ENCODE peak calls at places on chromosome 7, in six cellular contexts. Z is tibial nerve, R is K562, B is stomach, M is sigmoid colon, Y is GM12878. K is an unnamed sample.

GRCh38 chr7:128176696-128177095 is 64.4 kb upstream of the LEP start:
- DNase-seq in R (no peak), Y (no peak), M (no peak), B (no peak), Z (no peak), K (no peak)

GRCh38 chr7:28069788-28070187 is 110.8 kb downstream of the JAZF1 start:
- DNase-seq in M (peak; percentile 92), Y (no peak), B (no peak), R (no peak), Z (peak; percentile 42), K (peak; percentile 48)

GRCh38 chr7:36161996-36162395 is 8.9 kb downstream of the EEPD1 start:
- DNase-seq in M (no peak), R (no peak), Y (no peak), B (no peak), Z (no peak), K (no peak)

GRCh38 chr7:157318015-157318706 is 18.6 kb upstream of the DNAJB6 start:
- DNase-seq in R (no peak), M (no peak), Y (no peak), B (peak; percentile 29), Z (no peak), K (peak; percentile 69)

GRCh38 chr7:2757904-2758672 is 70.1 kb downstream of the AMZ1 start:
- DNase-seq in B (no peak), Y (peak; percentile 78), R (peak; percentile 70), Z (no peak), M (peak; percentile 90), K (peak; percentile 67)

GRCh38 chr7:33459340-33459751 is 330.0 kb downstream of the BBS9 start:
- DNase-seq in B (no peak), M (no peak), R (no peak), Y (no peak), Z (no peak), K (no peak)

GRCh38 chr7:2829040-2829439 is 15.1 kb downstream of the GNA12 start:
- DNase-seq in B (no peak), R (no peak), M (no peak), Z (no peak), Y (no peak), K (no peak)

GRCh38 chr7:156380261-156380660 is 260.3 kb upstream of the RNF32 start:
- DNase-seq in M (no peak), B (peak; percentile 53), R (no peak), Z (no peak), Y (no peak), K (no peak)

GRCh38 chr7:2399848-2400587 is 3.4 kb upstream of the CHST12 start:
- DNase-seq in B (peak; percentile 86), R (no peak), Z (peak; percentile 68), M (peak; percentile 92), Y (no peak), K (no peak)

GRCh38 chr7:4714767-4715384 is 32.8 kb downstream of the FOXK1 start:
- DNase-seq in Y (no peak), B (no peak), R (no peak), Z (no peak), M (no peak), K (no peak)

GRCh38 chr7:4714161-4714700 is 32.1 kb downstream of the FOXK1 start:
- DNase-seq in Z (no peak), B (no peak), M (no peak), Y (no peak), R (no peak), K (no peak)

GRCh38 chr7:4716946-4717694 is 35.0 kb downstream of the FOXK1 start:
- DNase-seq in Z (no peak), Y (no peak), M (no peak), B (no peak), R (no peak), K (no peak)

GRCh38 chr7:4713183-4713784 is 31.2 kb downstream of the FOXK1 start:
- DNase-seq in B (no peak), R (peak; percentile 39), M (no peak), Z (no peak), Y (no peak), K (no peak)

DNA sequence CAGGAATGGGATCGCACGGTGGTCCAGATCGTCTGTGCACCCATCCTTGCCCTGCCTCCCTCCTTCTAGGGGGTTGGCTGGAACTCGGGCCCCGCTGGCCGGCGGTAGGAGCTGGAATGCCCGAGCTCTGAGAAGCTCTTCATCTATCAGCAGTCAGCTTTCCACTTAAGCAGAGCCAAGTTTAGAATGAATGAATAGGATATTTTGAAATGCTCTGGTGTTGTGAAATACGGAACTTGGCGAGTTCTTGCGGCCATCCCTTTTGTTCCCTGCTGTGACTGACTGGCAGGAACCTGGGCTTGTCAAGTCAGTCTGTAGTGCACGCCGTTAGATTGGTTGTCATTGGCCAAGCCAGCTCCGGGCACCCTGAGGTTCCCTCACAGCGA is 33.3 kb downstream of the FOXK1 start:
- DNase-seq in R (no peak), Z (no peak), B (no peak), M (peak; percentile 84), Y (no peak), K (peak; percentile 88)
- H3K4me3 ChIP-seq in R (no peak overlapping the region), Z (no peak overlapping the region), B (no peak overlapping the region), M (no peak overlapping the region), Y (no peak overlapping the region), K (no peak overlapping the region)

GRCh38 chr7:96784597-96784996 is 75.0 kb upstream of the SEM1 start:
- DNase-seq in B (no peak), M (no peak), R (no peak), Y (no peak), Z (no peak), K (no peak)
- TF ChIP-seq EP300 in B (no peak), M (no peak), R (no peak), Y (no peak), Z (no peak), K (no peak)

GRCh38 chr7:76293407-76293901 is 9.0 kb upstream of the HSPB1 start:
- DNase-seq in R (no peak), M (peak; percentile 82), B (no peak), Z (no peak), Y (no peak), K (no peak)

GRCh38 chr7:76292206-76292573 is 10.3 kb upstream of the HSPB1 start:
- DNase-seq in M (peak; percentile 85), Z (no peak), Y (no peak), B (no peak), R (no peak), K (peak; percentile 60)

GRCh38 chr7:76296743-76297740 is 5.4 kb upstream of the HSPB1 start:
- DNase-seq in Z (peak; percentile 44), M (peak; percentile 89), R (no peak), B (peak; percentile 83), Y (no peak), K (peak; percentile 92)

GRCh38 chr7:76291346-76292205 is 10.9 kb upstream of the HSPB1 start:
- DNase-seq in B (peak; percentile 91), M (peak; percentile 97), Z (peak; percentile 90), R (peak; percentile 90), Y (peak; percentile 77), K (peak; percentile 93)

GRCh38 chr7:76294344-76295024 is 8.0 kb upstream of the HSPB1 start:
- DNase-seq in B (peak; percentile 96), M (peak; percentile 99), Y (no peak), Z (peak; percentile 96), R (peak; percentile 82), K (peak; percentile 94)
- TF ChIP-seq POLR2A in B (no peak), M (peak; percentile 31), Y (no peak), Z (peak; percentile 48), R (no peak), K (no peak)

DNA sequence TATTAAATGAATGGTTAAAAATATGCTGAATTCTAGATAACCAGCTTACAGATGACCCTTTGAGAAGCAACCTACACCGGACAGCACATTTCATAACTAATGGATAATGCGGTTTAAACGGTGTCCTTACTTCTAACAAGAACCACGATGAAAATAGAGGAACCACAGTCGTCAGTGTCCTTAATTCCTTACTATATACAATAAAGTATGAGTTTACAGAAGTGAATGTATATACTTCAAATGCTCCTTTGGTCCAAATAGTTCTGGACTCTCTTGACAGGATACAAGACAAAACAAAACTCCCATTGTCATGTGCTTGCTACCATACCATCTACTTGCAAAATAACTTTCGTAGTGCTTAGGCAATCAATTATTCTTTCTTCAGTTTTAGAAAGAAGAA is 2.4 kb downstream of the NAMPT start:
- DNase-seq in Z (no peak), B (no peak), M (no peak), R (no peak), Y (no peak), K (no peak)
- H3K4me3 ChIP-seq in Z (no peak overlapping the region), B (no peak overlapping the region), M (no peak overlapping the region), R (peak overlapping the region; percentile 73), Y (peak overlapping the region; percentile 82), K (peak overlapping the region; percentile 18)

DNA sequence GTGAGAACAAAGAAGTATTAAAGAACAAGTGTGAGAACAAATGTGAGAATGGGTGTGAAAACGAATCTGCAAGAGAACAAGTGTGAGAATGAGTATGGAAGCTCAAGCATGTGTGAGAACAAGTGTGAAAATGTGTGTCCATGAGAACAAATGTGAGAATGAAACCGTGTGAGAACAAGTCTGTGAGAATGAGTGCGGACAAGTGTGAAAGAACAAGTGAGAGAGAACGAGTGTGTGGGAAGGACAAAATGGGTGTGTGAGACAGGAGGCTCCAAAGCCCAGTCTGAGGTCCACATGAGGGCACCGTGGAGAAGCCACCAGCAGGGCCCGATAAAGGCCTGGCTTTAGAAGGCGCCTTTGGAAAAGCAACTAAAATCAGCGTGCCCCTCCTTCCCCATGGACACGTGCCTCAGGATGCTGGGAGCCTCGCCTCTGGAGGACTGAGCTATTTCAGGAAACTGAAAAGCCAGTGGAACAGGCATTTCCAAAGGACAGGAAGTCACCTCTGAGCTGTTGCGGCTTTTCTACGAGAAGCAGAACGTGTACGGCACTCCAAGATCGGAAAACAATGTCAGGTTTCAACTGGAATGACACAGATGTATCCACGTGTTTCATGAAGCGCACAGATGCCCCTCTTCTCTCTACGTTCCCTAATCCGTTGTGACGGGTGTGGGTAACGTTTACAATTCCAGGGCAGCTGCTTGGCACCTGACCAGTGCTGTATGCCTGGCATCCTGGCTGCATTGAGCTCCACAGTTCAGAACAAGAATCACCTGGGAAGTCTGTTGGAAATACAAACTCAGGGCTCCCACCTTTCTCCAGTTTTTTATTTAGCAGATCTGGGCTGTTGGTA is 46.4 kb downstream of the ESYT2 start:
- DNase-seq in R (no peak), B (no peak), Y (no peak), M (peak; percentile 92), Z (peak; percentile 40), K (no peak)
- TF ChIP-seq EP300 in R (no peak), B (no peak), Y (no peak), M (peak; percentile 11), Z (peak; percentile 80), K (no peak)

DNA sequence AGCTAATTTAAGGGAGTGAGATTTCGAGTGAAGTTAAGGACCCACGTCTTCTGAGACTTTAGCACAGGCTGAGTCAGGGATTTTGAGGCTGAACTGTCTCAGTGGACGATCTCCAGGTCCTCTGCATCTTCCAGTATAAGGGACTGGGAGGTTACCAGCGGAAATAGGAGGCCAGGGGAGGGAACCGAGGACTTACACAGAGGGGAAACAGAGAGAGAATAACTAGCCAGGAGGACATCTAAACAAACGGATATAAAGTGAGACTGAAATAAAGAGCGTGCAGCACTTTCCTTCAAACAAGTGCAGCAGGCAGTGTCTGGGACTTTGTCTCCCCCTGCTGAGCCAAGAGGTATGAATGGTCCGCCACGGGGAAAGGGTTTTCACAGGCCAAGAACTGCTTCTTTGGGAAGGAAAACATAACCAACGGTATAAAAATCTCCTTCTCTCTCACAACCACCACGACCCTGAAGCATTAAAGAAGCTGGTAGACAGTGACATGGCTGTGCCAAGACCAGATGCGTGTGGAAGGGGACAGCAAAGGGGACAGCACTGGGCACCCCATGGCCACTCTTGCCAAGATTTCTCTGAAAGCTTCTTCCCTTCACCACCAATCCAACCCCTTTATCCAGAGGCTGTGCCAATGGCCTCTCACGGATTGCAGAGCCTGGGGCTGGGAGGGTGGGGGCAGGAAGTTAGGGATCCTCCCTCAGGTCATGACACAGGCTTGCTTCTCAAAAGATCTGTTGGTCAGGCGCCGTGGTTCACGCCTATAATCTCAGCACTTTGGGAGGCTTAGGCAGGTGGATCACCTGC is 72.0 kb downstream of the SLC37A3 start:
- DNase-seq in B (peak; percentile 74), M (peak; percentile 87), Z (peak; percentile 44), R (peak; percentile 69), Y (no peak), K (no peak)
- TF ChIP-seq POLR2A in B (no peak), M (no peak), Z (no peak), R (no peak), Y (no peak), K (no peak)

GRCh38 chr7:69962856-69963149 is 364.5 kb downstream of the AUTS2 start:
- DNase-seq in M (no peak), Y (peak; percentile 39), B (no peak), Z (no peak), R (no peak), K (no peak)
- H3K4me3 ChIP-seq in M (peak overlapping the region; percentile 3), Y (peak overlapping the region; percentile 25), B (no peak overlapping the region), Z (no peak overlapping the region), R (no peak overlapping the region), K (no peak overlapping the region)

K was measured in upper lobe of left lung.